ENCODE peak calls at places on chromosomes 5 and 9, in seven cellular contexts. E is tibial nerve; P is right lobe of liver; Y is psoas muscle; S is naive thymus-derived CD4-positive, alpha-beta T cell; B is cardiac muscle cell; C is heart left ventricle. N is an unnamed sample.

GRCh38 chr5:116652903-116653302 is 78.3 kb upstream of the SEMA6A start:
- DNase-seq in E (peak), P (no peak), Y (no peak), S (no peak), B (peak), C (no peak), N (no peak)

GRCh38 chr5:116037236-116037822 is 5.1 kb downstream of the ARL14EPL start:
- DNase-seq in E (no peak), P (no peak), Y (no peak), S (no peak), B (peak), C (no peak), N (no peak)

GRCh38 chr5:135304352-135305221 is 94.4 kb downstream of the MACROH2A1 start:
- DNase-seq in E (no peak), P (no peak), Y (no peak), S (no peak), B (peak), C (no peak), N (no peak)

GRCh38 chr5:110371725-110372041 is 354.8 kb downstream of the TMEM232 start:
- DNase-seq in E (no peak), P (no peak), Y (no peak), S (no peak), B (no peak), C (no peak), N (no peak)

GRCh38 chr5:1945606-1946005 is 62.9 kb upstream of the IRX4 start:
- DNase-seq in E (no peak), P (no peak), Y (no peak), S (no peak), B (no peak), C (no peak), N (no peak)

GRCh38 chr5:137470111-137470920 is 28.8 kb downstream of the SPOCK1 start:
- DNase-seq in E (peak), P (no peak), Y (peak), S (no peak), B (peak), C (peak), N (no peak)

GRCh38 chr5:2747372-2748179 is 3.9 kb downstream of the IRX2 start:
- DNase-seq in E (no peak), P (no peak), Y (no peak), S (no peak), B (no peak), C (no peak), N (no peak)

GRCh38 chr5:33781286-33781685 is 110.5 kb downstream of the ADAMTS12 start:
- DNase-seq in E (peak), P (no peak), Y (no peak), S (no peak), B (peak), C (peak), N (no peak)

GRCh38 chr5:168740821-168741213 is 161.6 kb upstream of the PANK3 start:
- DNase-seq in E (no peak), P (no peak), Y (no peak), S (no peak), B (no peak), C (no peak), N (no peak)
- H3K27ac ChIP-seq in E (no peak), P (no peak), Y (no peak), S (no peak), B (no peak), C (no peak), N (peak)

DNA sequence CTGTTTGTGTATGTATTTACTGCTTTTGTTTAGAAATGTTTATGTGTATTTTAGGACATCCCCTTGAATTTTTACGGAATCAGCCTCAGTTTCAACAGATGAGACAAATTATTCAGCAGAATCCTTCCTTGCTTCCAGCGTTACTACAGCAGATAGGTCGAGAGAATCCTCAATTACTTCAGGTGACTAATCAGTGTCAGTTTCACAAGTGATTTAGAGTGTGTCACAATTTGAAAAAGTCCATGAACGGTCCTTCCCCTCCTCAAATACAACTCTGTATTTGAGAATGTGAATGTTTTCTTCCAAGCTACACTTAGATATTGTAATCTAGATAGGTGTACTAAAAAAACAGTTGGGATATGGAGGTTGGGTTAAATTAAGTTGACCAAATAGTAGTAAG is 40.8 kb downstream of the RAD23B start:
- DNase-seq in E (no peak), P (no peak), Y (no peak), S (no peak), B (no peak), C (no peak), N (no peak)
- H3K27ac ChIP-seq in E (no peak), P (no peak), Y (no peak), S (no peak), B (peak), C (no peak), N (peak)

GRCh38 chr9:68692519-68692918 is 12.5 kb upstream of the PIP5K1B start:
- DNase-seq in E (no peak), P (no peak), Y (no peak), S (no peak), B (no peak), C (no peak), N (no peak)
- H3K27ac ChIP-seq in E (no peak), P (no peak), Y (no peak), S (no peak), B (no peak), C (peak), N (no peak)

DNA sequence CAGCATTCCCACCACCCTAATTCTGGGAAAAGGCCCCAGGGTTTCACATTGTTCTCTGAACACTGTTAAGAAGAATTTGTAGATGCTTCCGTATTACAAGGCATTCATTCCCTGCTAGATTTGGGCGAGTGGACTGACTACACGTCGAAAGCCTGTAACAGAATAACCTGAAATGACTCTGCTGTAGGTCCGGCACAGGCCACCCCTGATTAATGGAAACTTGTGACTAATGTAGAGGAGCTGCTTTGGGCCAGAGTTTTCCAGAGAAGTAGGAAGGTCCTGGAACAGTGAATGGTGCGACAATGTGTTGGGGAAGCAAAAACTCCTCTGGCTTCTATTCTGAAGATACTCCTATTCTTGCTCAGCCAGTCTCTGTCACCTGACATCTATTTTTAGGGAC is 87.6 kb downstream of the NR3C1 start:
- DNase-seq in E (no peak), P (no peak), Y (no peak), S (no peak), B (no peak), C (no peak), N (no peak)
- H3K27ac ChIP-seq in E (no peak), P (no peak), Y (peak), S (no peak), B (no peak), C (no peak), N (no peak)

GRCh38 chr9:104580562-104580961 is 11.6 kb downstream of the OR13C8 start:
- DNase-seq in E (no peak), P (no peak), Y (no peak), S (no peak), B (no peak), C (no peak), N (no peak)

GRCh38 chr9:104572612-104573011 is 3.6 kb downstream of the OR13C8 start:
- DNase-seq in E (no peak), P (no peak), Y (no peak), S (no peak), B (no peak), C (no peak), N (no peak)

GRCh38 chr9:104575451-104575850 is 6.5 kb downstream of the OR13C8 start:
- DNase-seq in E (no peak), P (no peak), Y (no peak), S (no peak), B (no peak), C (no peak), N (no peak)

GRCh38 chr9:104577263-104577662 is 8.3 kb downstream of the OR13C8 start:
- DNase-seq in E (no peak), P (no peak), Y (no peak), S (no peak), B (no peak), C (no peak), N (no peak)
- H3K27ac ChIP-seq in E (no peak), P (no peak), Y (no peak), S (no peak), B (no peak), C (no peak), N (no peak)